ENCODE peak calls at places on chromosomes 1 and 21, in five cellular contexts. One of them, this sample, is unnamed.

GRCh38 chr21:25564349-25564948 is 42.8 kb downstream of the MRPL39 start:
- DNase-seq in activated CD8-positive, alpha-beta memory T cell treated with anti-CD3 and anti-CD28 coated beads for 48 hours: no peak
- DNase-seq in activated CD4-positive, alpha-beta T cell treated with anti-CD3 and anti-CD28 coated beads, Interleukin-2, amount 50 U/mL, for 1 hour: no peak
- DNase-seq in tibial nerve: no peak
- DNase-seq in AG08395: no peak
- DNase-seq in this sample: no peak

GRCh38 chr1:17307946-17308345 is at the start of gene PADI4:
- DNase-seq in activated CD8-positive, alpha-beta memory T cell treated with anti-CD3 and anti-CD28 coated beads for 48 hours: no peak
- DNase-seq in AG08395: no peak
- DNase-seq in tibial nerve: no peak
- DNase-seq in activated CD4-positive, alpha-beta T cell treated with anti-CD3 and anti-CD28 coated beads, Interleukin-2, amount 50 U/mL, for 1 hour: no peak
- DNase-seq in this sample: no peak

GRCh38 chr21:45994738-45995685 is 13.4 kb downstream of the COL6A1 start:
- DNase-seq in tibial nerve: no peak
- DNase-seq in AG08395: no peak
- DNase-seq in activated CD4-positive, alpha-beta T cell treated with anti-CD3 and anti-CD28 coated beads, Interleukin-2, amount 50 U/mL, for 1 hour: no peak
- DNase-seq in activated CD8-positive, alpha-beta memory T cell treated with anti-CD3 and anti-CD28 coated beads for 48 hours: no peak
- DNase-seq in this sample: no peak

GRCh38 chr1:94326329-94326728 is 88.9 kb upstream of the ARHGAP29 start:
- DNase-seq in activated CD4-positive, alpha-beta T cell treated with anti-CD3 and anti-CD28 coated beads, Interleukin-2, amount 50 U/mL, for 1 hour: no peak
- DNase-seq in AG08395: no peak
- DNase-seq in tibial nerve: no peak
- DNase-seq in activated CD8-positive, alpha-beta memory T cell treated with anti-CD3 and anti-CD28 coated beads for 48 hours: no peak
- DNase-seq in this sample: no peak

GRCh38 chr1:21244986-21245687 is 45.1 kb downstream of the ECE1 start:
- DNase-seq in activated CD4-positive, alpha-beta T cell treated with anti-CD3 and anti-CD28 coated beads, Interleukin-2, amount 50 U/mL, for 1 hour: no peak
- DNase-seq in AG08395: no peak
- DNase-seq in tibial nerve: no peak
- DNase-seq in activated CD8-positive, alpha-beta memory T cell treated with anti-CD3 and anti-CD28 coated beads for 48 hours: no peak
- DNase-seq in this sample: no peak

GRCh38 chr1:107057197-107058133 is 991 bp downstream of the PRMT6 start:
- DNase-seq in tibial nerve: peak
- DNase-seq in activated CD4-positive, alpha-beta T cell treated with anti-CD3 and anti-CD28 coated beads, Interleukin-2, amount 50 U/mL, for 1 hour: peak
- DNase-seq in AG08395: peak
- DNase-seq in activated CD8-positive, alpha-beta memory T cell treated with anti-CD3 and anti-CD28 coated beads for 48 hours: peak
- DNase-seq in this sample: peak

GRCh38 chr1:185741551-185741950 is 7.4 kb downstream of the HMCN1 start:
- DNase-seq in tibial nerve: no peak
- DNase-seq in AG08395: peak
- DNase-seq in activated CD4-positive, alpha-beta T cell treated with anti-CD3 and anti-CD28 coated beads, Interleukin-2, amount 50 U/mL, for 1 hour: no peak
- DNase-seq in activated CD8-positive, alpha-beta memory T cell treated with anti-CD3 and anti-CD28 coated beads for 48 hours: no peak
- DNase-seq in this sample: no peak

GRCh38 chr1:8455700-8456305 is 137.9 kb downstream of the SLC45A1 start:
- DNase-seq in AG08395: no peak
- DNase-seq in activated CD4-positive, alpha-beta T cell treated with anti-CD3 and anti-CD28 coated beads, Interleukin-2, amount 50 U/mL, for 1 hour: no peak
- DNase-seq in activated CD8-positive, alpha-beta memory T cell treated with anti-CD3 and anti-CD28 coated beads for 48 hours: no peak
- DNase-seq in tibial nerve: no peak
- DNase-seq in this sample: no peak

GRCh38 chr1:238606896-238607295 is 716.2 kb upstream of the ZP4 start:
- DNase-seq in AG08395: no peak
- DNase-seq in activated CD8-positive, alpha-beta memory T cell treated with anti-CD3 and anti-CD28 coated beads for 48 hours: no peak
- DNase-seq in tibial nerve: no peak
- DNase-seq in activated CD4-positive, alpha-beta T cell treated with anti-CD3 and anti-CD28 coated beads, Interleukin-2, amount 50 U/mL, for 1 hour: no peak
- DNase-seq in this sample: no peak

GRCh38 chr1:181097242-181097641 is 8.7 kb downstream of the IER5 start:
- DNase-seq in tibial nerve: no peak
- DNase-seq in activated CD4-positive, alpha-beta T cell treated with anti-CD3 and anti-CD28 coated beads, Interleukin-2, amount 50 U/mL, for 1 hour: no peak
- DNase-seq in activated CD8-positive, alpha-beta memory T cell treated with anti-CD3 and anti-CD28 coated beads for 48 hours: no peak
- DNase-seq in AG08395: no peak
- DNase-seq in this sample: no peak

GRCh38 chr1:37537378-37537777 is 16.7 kb downstream of the SNIP1 start:
- DNase-seq in activated CD4-positive, alpha-beta T cell treated with anti-CD3 and anti-CD28 coated beads, Interleukin-2, amount 50 U/mL, for 1 hour: no peak
- DNase-seq in AG08395: no peak
- DNase-seq in tibial nerve: no peak
- DNase-seq in activated CD8-positive, alpha-beta memory T cell treated with anti-CD3 and anti-CD28 coated beads for 48 hours: no peak
- DNase-seq in this sample: no peak

GRCh38 chr1:39395357-39395831 is 96.0 kb upstream of the BMP8A start:
- DNase-seq in activated CD4-positive, alpha-beta T cell treated with anti-CD3 and anti-CD28 coated beads, Interleukin-2, amount 50 U/mL, for 1 hour: no peak
- DNase-seq in activated CD8-positive, alpha-beta memory T cell treated with anti-CD3 and anti-CD28 coated beads for 48 hours: no peak
- DNase-seq in AG08395: peak
- DNase-seq in tibial nerve: no peak
- DNase-seq in this sample: no peak

GRCh38 chr1:68831281-68831680 is 334.4 kb upstream of the DEPDC1 start:
- DNase-seq in activated CD8-positive, alpha-beta memory T cell treated with anti-CD3 and anti-CD28 coated beads for 48 hours: no peak
- DNase-seq in activated CD4-positive, alpha-beta T cell treated with anti-CD3 and anti-CD28 coated beads, Interleukin-2, amount 50 U/mL, for 1 hour: no peak
- DNase-seq in AG08395: no peak
- DNase-seq in tibial nerve: no peak
- DNase-seq in this sample: no peak

GRCh38 chr1:88730132-88730675 is 46.1 kb downstream of the PKN2 start:
- DNase-seq in activated CD8-positive, alpha-beta memory T cell treated with anti-CD3 and anti-CD28 coated beads for 48 hours: no peak
- DNase-seq in tibial nerve: no peak
- DNase-seq in activated CD4-positive, alpha-beta T cell treated with anti-CD3 and anti-CD28 coated beads, Interleukin-2, amount 50 U/mL, for 1 hour: no peak
- DNase-seq in AG08395: no peak
- DNase-seq in this sample: no peak

GRCh38 chr1:37634554-37635308 is at the start of gene RSPO1:
- DNase-seq in tibial nerve: no peak
- DNase-seq in AG08395: peak
- DNase-seq in activated CD8-positive, alpha-beta memory T cell treated with anti-CD3 and anti-CD28 coated beads for 48 hours: no peak
- DNase-seq in activated CD4-positive, alpha-beta T cell treated with anti-CD3 and anti-CD28 coated beads, Interleukin-2, amount 50 U/mL, for 1 hour: no peak
- DNase-seq in this sample: no peak

GRCh38 chr1:83828456-83828855 is 170.5 kb downstream of the TTLL7 start:
- DNase-seq in activated CD8-positive, alpha-beta memory T cell treated with anti-CD3 and anti-CD28 coated beads for 48 hours: no peak
- DNase-seq in tibial nerve: no peak
- DNase-seq in activated CD4-positive, alpha-beta T cell treated with anti-CD3 and anti-CD28 coated beads, Interleukin-2, amount 50 U/mL, for 1 hour: no peak
- DNase-seq in AG08395: no peak
- DNase-seq in this sample: no peak

GRCh38 chr1:41983451-41983850 is 64.7 kb upstream of the HIVEP3 start:
- DNase-seq in activated CD4-positive, alpha-beta T cell treated with anti-CD3 and anti-CD28 coated beads, Interleukin-2, amount 50 U/mL, for 1 hour: no peak
- DNase-seq in tibial nerve: no peak
- DNase-seq in activated CD8-positive, alpha-beta memory T cell treated with anti-CD3 and anti-CD28 coated beads for 48 hours: no peak
- DNase-seq in AG08395: no peak
- DNase-seq in this sample: no peak

GRCh38 chr1:117613969-117614865 is 8.4 kb downstream of the TENT5C start:
- DNase-seq in activated CD4-positive, alpha-beta T cell treated with anti-CD3 and anti-CD28 coated beads, Interleukin-2, amount 50 U/mL, for 1 hour: no peak
- DNase-seq in activated CD8-positive, alpha-beta memory T cell treated with anti-CD3 and anti-CD28 coated beads for 48 hours: no peak
- DNase-seq in AG08395: no peak
- DNase-seq in tibial nerve: no peak
- DNase-seq in this sample: no peak

This sample was measured in GOT3.